ENCODE peak calls at places on chromosome 9, in five cellular contexts. H is Peyer's patch, J is stomach, I is tibial nerve, B is testis. U is an unnamed sample. For H3K4me1, the result is how much of the 10 kb centered on the place peaks cover.

GRCh38 chr9:133440884-133441283 is 18.7 kb downstream of the ADAMTS13 start:
- DNase-seq in H (no peak), J (no peak), I (no peak), B (no peak), U (no peak)

GRCh38 chr9:121331549-121331948 is 38.5 kb downstream of the STOM start:
- DNase-seq in H (no peak), J (no peak), I (no peak), B (no peak), U (no peak)

GRCh38 chr9:1997646-1998045 is 17.5 kb upstream of the SMARCA2 start:
- DNase-seq in H (no peak), J (no peak), I (no peak), B (no peak), U (no peak)

GRCh38 chr9:108212179-108212578 is 643.6 kb downstream of the ACTL7B start:
- DNase-seq in H (no peak), J (no peak), I (no peak), B (no peak), U (no peak)

GRCh38 chr9:6758418-6759113 is 793 bp downstream of the KDM4C start:
- DNase-seq in H (peak), J (peak), I (peak), B (peak), U (peak)

GRCh38 chr9:78032599-78033457 is 1.2 kb upstream of the GNAQ start:
- DNase-seq in H (no peak), J (no peak), I (no peak), B (no peak), U (no peak)

GRCh38 chr9:76808636-76809035 is 44.4 kb downstream of the PCA3 start:
- DNase-seq in H (no peak), J (no peak), I (no peak), B (no peak), U (no peak)

GRCh38 chr9:6708732-6709131 is 49.0 kb upstream of the KDM4C start:
- DNase-seq in H (no peak), J (no peak), I (no peak), B (no peak), U (no peak)

GRCh38 chr9:91914404-91914803 is 35.6 kb downstream of the ROR2 start:
- DNase-seq in H (no peak), J (no peak), I (no peak), B (peak), U (no peak)

GRCh38 chr9:95516736-95517558 is at the start of gene PTCH1:
- DNase-seq in H (peak), J (peak), I (no peak), B (peak), U (peak)

GRCh38 chr9:134253596-134254205 is 72.6 kb upstream of the RXRA start:
- DNase-seq in H (no peak), J (no peak), I (no peak), B (no peak), U (no peak)

GRCh38 chr9:131714161-131714646 is 25.7 kb downstream of the RAPGEF1 start:
- DNase-seq in H (no peak), J (peak), I (peak), B (no peak), U (peak)

GRCh38 chr9:124486778-124487490 is 20.3 kb downstream of the NR5A1 start:
- DNase-seq in H (no peak), J (no peak), I (no peak), B (no peak), U (no peak)

GRCh38 chr9:70901741-70902140 is 219.7 kb downstream of the TRPM3 start:
- DNase-seq in H (no peak), J (no peak), I (no peak), B (no peak), U (no peak)

GRCh38 chr9:77218612-77219011 is 41.3 kb downstream of the VPS13A start:
- DNase-seq in H (no peak), J (no peak), I (no peak), B (no peak), U (no peak)

GRCh38 chr9:78234810-78235209 is 1.1 kb upstream of the CEP78 start:
- DNase-seq in H (no peak), J (no peak), I (no peak), B (no peak), U (no peak)

GRCh38 chr9:534886-535285 is 306.6 kb upstream of the DMRT1 start:
- DNase-seq in H (no peak), J (peak), I (peak), B (peak), U (peak)

GRCh38 chr9:32403567-32403966 is 19.1 kb downstream of the ACO1 start:
- DNase-seq in H (no peak), J (no peak), I (no peak), B (no peak), U (no peak)

GRCh38 chr9:122821278-122821952 is 7.0 kb downstream of the PDCL start:
- DNase-seq in H (no peak), J (no peak), I (peak), B (peak), U (peak)

GRCh38 chr9:27933210-27934062 is 360.2 kb upstream of the C9orf72 start:
- DNase-seq in H (no peak), J (no peak), I (no peak), B (no peak), U (no peak)

GRCh38 chr9:38416461-38416860 is 7.8 kb downstream of the IGFBPL1 start:
- DNase-seq in H (no peak), J (no peak), I (no peak), B (no peak), U (no peak)

GRCh38 chr9:18947772-18948391 is 85.1 kb downstream of the SAXO1 start:
- DNase-seq in H (no peak), J (no peak), I (no peak), B (no peak), U (peak)

GRCh38 chr9:91905958-91906585 is 44.0 kb downstream of the ROR2 start:
- DNase-seq in H (no peak), J (peak), I (peak), B (peak), U (peak)

GRCh38 chr9:125470767-125471580 is 209.3 kb downstream of the GAPVD1 start:
- DNase-seq in H (no peak), J (no peak), I (no peak), B (no peak), U (no peak)

GRCh38 chr9:76717611-76718010 is 46.6 kb upstream of the PCA3 start:
- DNase-seq in H (no peak), J (no peak), I (no peak), B (no peak), U (no peak)

GRCh38 chr9:137298401-137298982 is 3.6 kb downstream of the NRARP start:
- DNase-seq in H (no peak), J (peak), I (no peak), B (no peak), U (no peak)
- H3K4me3 ChIP-seq in H (peak), J (no peak), I (peak), B (no peak), U (peak)

DNA sequence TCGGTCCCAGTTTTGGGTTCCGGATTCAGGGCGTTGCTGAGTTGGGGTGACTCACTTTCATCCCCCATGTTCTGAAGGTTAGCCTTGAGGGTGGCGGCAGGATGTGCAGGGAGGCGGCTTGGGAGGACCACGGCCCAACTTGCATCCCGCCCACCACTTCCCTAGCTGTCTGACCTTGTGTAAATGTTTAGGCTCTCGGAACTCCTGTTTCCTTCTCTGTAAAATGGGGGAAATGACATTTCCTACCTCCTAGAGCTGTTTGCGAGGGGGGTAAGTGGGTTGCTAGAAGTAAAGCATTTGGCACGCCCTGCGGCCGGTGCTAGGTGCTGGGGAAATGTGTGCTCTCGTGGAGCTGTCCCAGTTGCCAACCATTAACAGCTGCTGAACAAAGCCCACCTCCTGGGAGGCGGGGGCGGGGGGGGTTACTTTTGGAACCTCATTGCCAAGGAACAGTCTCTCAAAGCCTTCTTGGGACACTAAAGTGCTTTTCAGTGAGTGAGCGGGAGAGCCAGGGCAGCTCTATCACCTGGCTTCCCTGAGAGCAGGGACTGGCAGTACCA is 27.5 kb downstream of the PTGES2 start:
- DNase-seq in H (peak), J (no peak), I (no peak), B (no peak), U (no peak)
- H3K4me1 ChIP-seq in H (under half), J (half or more), I (half or more), B (half or more), U (under half)

GRCh38 chr9:89667730-89668129 is 62.9 kb downstream of the GADD45G start:
- DNase-seq in H (no peak), J (peak), I (no peak), B (no peak), U (no peak)

GRCh38 chr9:89670114-89670513 is 65.3 kb downstream of the GADD45G start:
- DNase-seq in H (peak), J (no peak), I (no peak), B (no peak), U (no peak)

GRCh38 chr9:89669361-89669842 is 64.6 kb downstream of the GADD45G start:
- DNase-seq in H (no peak), J (peak), I (no peak), B (no peak), U (no peak)

GRCh38 chr9:89666950-89667349 is 62.1 kb downstream of the GADD45G start:
- DNase-seq in H (no peak), J (no peak), I (no peak), B (no peak), U (no peak)

DNA sequence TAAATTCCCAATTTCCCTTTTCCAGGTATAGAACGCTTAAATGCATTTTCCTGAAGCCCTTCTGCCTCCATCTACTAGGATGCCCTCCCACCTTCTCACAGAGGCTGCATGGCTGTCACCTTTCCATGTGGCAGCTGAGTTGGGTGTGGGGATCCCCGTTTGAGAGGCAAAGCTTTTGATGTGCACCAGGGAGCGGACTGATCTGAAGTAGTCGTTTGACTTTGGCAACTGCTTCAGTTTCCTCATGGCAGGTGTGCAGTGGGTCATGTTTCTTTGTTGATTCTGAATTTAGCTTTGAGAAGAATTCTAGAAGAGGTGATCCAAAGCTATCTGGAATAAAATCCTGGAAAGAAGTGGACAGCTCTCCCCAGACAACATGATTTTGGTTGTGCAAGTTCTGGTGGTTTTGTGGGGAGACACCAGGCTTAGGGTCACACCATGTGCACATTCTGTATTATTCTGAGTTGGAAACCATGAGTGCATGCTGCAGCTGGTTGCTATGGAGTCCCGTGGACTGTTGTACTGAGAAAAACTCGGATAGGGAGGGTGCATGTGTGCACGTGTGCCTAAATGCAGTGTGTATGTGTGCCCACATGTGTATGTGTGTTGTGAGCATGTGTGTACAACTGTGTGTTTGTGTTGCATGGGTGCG is 63.5 kb downstream of the GADD45G start:
- DNase-seq in H (no peak), J (peak), I (no peak), B (no peak), U (no peak)
- H3K27ac ChIP-seq in H (no peak), J (peak), I (no peak), B (no peak), U (no peak)

GRCh38 chr9:35658144-35658893 is at the start of gene CCDC107:
- DNase-seq in H (peak), J (peak), I (peak), B (peak), U (peak)

GRCh38 chr9:35657327-35658143 is at the start of gene RMRP:
- DNase-seq in H (peak), J (peak), I (peak), B (peak), U (peak)

GRCh38 chr9:35658894-35659220 is 765 bp downstream of the CCDC107 start:
- DNase-seq in H (no peak), J (no peak), I (no peak), B (peak), U (peak)

GRCh38 chr9:35656340-35656739 is 1.5 kb downstream of the RMRP start:
- DNase-seq in H (no peak), J (no peak), I (no peak), B (no peak), U (no peak)

GRCh38 chr9:35656841-35657326 is 935 bp downstream of the RMRP start:
- DNase-seq in H (no peak), J (no peak), I (no peak), B (peak), U (peak)
- H3K4me3 ChIP-seq in H (peak), J (peak), I (peak), B (peak), U (peak)

GRCh38 chr9:21677387-21677786 is 125.0 kb upstream of the MTAP start:
- DNase-seq in H (no peak), J (no peak), I (no peak), B (no peak), U (no peak)
- H3K4me1 ChIP-seq in H (under half), J (under half), I (under half), B (under half), U (under half)

DNA sequence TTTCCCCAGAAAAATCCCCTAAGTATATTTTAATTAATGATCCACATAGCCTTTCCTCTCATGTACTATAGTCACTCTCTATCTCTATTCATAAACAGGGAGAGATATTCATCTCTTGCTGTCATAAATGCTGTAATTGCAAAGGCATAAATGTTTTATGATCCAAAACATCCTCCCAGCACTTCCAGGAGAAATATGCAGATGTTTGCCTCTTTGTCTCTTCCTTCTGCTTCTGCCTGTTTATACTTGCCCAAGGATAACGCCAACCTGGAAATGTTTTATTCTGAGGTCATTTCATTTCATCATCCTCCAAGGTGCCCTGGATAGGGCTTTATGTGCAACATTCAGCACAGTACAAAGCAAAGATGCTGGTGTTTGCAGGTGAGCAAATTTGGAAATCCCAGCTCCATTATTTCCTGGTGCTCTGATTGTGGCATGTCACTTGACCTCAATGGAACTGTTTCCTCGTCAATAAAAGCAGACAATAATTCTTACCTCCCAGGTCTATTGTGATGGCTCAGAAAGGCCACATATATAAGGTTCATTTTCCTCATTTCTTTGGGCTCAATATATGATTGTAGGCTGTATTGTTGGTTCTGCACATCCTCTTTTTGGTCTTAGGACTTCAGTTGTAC is 6.9 kb downstream of the TNFSF15 start:
- DNase-seq in H (no peak), J (no peak), I (no peak), B (no peak), U (no peak)
- H3K27ac ChIP-seq in H (peak), J (no peak), I (no peak), B (no peak), U (no peak)

DNA sequence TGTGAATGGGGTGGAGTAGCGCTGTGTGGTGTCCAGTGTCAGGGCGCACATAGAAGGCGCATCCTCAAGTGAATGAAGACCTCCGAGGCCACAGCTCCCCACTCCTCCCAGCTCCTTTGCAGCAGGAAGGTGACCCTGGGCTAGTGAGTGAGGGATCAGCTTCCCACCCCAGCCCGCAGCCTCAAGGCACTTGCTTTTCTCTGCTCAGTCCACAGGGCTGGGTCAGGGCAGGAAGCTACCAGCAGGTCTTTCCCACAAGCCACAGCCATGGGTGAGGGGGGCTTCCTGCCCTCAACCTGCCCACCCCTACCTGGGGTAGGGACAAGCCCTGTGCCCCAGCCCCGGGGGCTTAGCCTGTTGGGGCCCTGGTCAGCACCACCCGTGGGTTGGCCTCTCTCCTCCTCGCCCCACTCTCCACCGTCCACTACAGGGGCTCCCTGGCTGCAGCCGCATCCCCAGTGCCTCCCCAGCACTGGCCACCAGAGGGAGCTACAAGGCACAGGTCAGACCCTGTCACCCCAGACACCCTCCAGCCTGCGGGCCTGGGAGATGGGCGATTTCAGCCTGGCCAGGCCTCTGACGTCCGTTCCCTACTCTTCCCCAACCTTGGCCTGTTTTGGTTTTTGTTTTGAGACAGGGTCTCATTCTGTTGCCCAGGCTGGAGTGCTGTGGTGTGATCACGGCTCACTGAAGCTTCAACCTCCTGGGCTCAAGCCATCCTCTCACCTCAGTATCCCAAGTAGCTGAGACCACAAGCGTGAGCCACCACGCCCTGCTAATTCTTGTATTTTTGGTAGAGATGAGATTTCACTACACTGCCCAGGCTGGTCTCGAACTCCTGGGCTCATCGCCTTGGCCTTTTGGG is 1.3 kb upstream of the ABCA2 start:
- DNase-seq in H (peak), J (peak), I (peak), B (peak), U (peak)
- H3K4me3 ChIP-seq in H (peak), J (peak), I (peak), B (peak), U (peak)

GRCh38 chr9:88775966-88776365 is 215.3 kb upstream of the S1PR3 start:
- DNase-seq in H (no peak), J (no peak), I (no peak), B (no peak), U (no peak)

GRCh38 chr9:88775037-88775471 is 216.2 kb upstream of the S1PR3 start:
- DNase-seq in H (no peak), J (peak), I (peak), B (peak), U (peak)

GRCh38 chr9:88777498-88778312 is 213.6 kb upstream of the S1PR3 start:
- DNase-seq in H (no peak), J (no peak), I (no peak), B (peak), U (no peak)

GRCh38 chr9:88775559-88775958 is 215.7 kb upstream of the S1PR3 start:
- DNase-seq in H (no peak), J (no peak), I (no peak), B (no peak), U (no peak)

GRCh38 chr9:88776717-88777497 is 214.4 kb upstream of the S1PR3 start:
- DNase-seq in H (no peak), J (no peak), I (no peak), B (no peak), U (no peak)
- H3K4me1 ChIP-seq in H (under half), J (under half), I (under half), B (under half), U (half or more)

GRCh38 chr9:16718952-16719351 is 151.5 kb downstream of the BNC2 start:
- DNase-seq in H (no peak), J (no peak), I (no peak), B (no peak), U (no peak)
- H3K27ac ChIP-seq in H (no peak), J (no peak), I (peak), B (no peak), U (no peak)

U was measured in tibial artery.